ENCODE peak calls at places on chromosome 6, in nine cellular contexts. B, G, C, P, D, O, M, V and R are unnamed samples.

GRCh38 chr6:17417817-17418216 is 24.4 kb downstream of the CAP2 start:
- DNase-seq in B (peak), G (no peak), C (no peak), P (no peak), D (peak), O (peak), M (no peak), V (no peak), R (peak)

GRCh38 chr6:6987749-6988148 is 120.0 kb upstream of the RREB1 start:
- DNase-seq in B (peak), G (no peak), C (no peak), P (no peak), D (no peak), O (no peak), M (no peak), V (no peak), R (no peak)

GRCh38 chr6:14664112-14664592 is 546.6 kb downstream of the CD83 start:
- DNase-seq in B (no peak), G (no peak), C (no peak), P (no peak), D (peak), O (no peak), M (no peak), V (no peak), R (no peak)

GRCh38 chr6:156976144-156977088 is 199.2 kb downstream of the ARID1B start:
- DNase-seq in B (no peak), G (no peak), C (peak), P (no peak), D (peak), O (no peak), M (no peak), V (no peak), R (no peak)

GRCh38 chr6:94478178-94479140 is 1059.1 kb upstream of the EPHA7 start:
- DNase-seq in B (no peak), G (no peak), C (peak), P (no peak), D (no peak), O (no peak), M (no peak), V (no peak), R (no peak)

GRCh38 chr6:23180504-23181293 is 611.3 kb downstream of the HDGFL1 start:
- DNase-seq in B (peak), G (no peak), C (peak), P (no peak), D (peak), O (peak), M (no peak), V (no peak), R (no peak)

GRCh38 chr6:161598896-161599295 is 325.0 kb upstream of the AGPAT4 start:
- DNase-seq in B (no peak), G (no peak), C (no peak), P (no peak), D (no peak), O (no peak), M (no peak), V (no peak), R (no peak)

GRCh38 chr6:42158011-42158410 is 15.2 kb upstream of the GUCA1A start:
- DNase-seq in B (no peak), G (no peak), C (no peak), P (no peak), D (peak), O (peak), M (no peak), V (no peak), R (no peak)

GRCh38 chr6:41374618-41375590 is 39.5 kb downstream of the NCR2 start:
- DNase-seq in B (peak), G (no peak), C (no peak), P (no peak), D (no peak), O (no peak), M (no peak), V (no peak), R (peak)

GRCh38 chr6:163741743-163742363 is 327.3 kb downstream of the QKI start:
- DNase-seq in B (no peak), G (no peak), C (no peak), P (no peak), D (no peak), O (no peak), M (no peak), V (no peak), R (no peak)

GRCh38 chr6:10597499-10598001 is 76.4 kb downstream of the GCNT2 start:
- DNase-seq in B (no peak), G (no peak), C (no peak), P (no peak), D (no peak), O (no peak), M (no peak), V (no peak), R (no peak)

GRCh38 chr6:3072798-3073197 is 4.5 kb downstream of the RIPK1 start:
- DNase-seq in B (no peak), G (no peak), C (no peak), P (no peak), D (no peak), O (no peak), M (no peak), V (no peak), R (no peak)

GRCh38 chr6:48664850-48665249 is 553.9 kb upstream of the PTCHD4 start:
- DNase-seq in B (no peak), G (no peak), C (no peak), P (no peak), D (peak), O (peak), M (no peak), V (no peak), R (no peak)

GRCh38 chr6:157045831-157046454 is 268.8 kb downstream of the ARID1B start:
- DNase-seq in B (peak), G (no peak), C (peak), P (no peak), D (peak), O (peak), M (no peak), V (no peak), R (no peak)

GRCh38 chr6:169921853-169922779 is 170.7 kb downstream of the ERMARD start:
- DNase-seq in B (no peak), G (no peak), C (no peak), P (no peak), D (peak), O (no peak), M (no peak), V (no peak), R (no peak)

GRCh38 chr6:41779336-41779735 is 364 bp downstream of the FRS3 start:
- DNase-seq in B (no peak), G (no peak), C (no peak), P (no peak), D (no peak), O (no peak), M (no peak), V (no peak), R (no peak)

GRCh38 chr6:52992980-52993379 is 2.1 kb downstream of the GSTA4 start:
- DNase-seq in B (no peak), G (no peak), C (no peak), P (no peak), D (peak), O (peak), M (no peak), V (no peak), R (no peak)

GRCh38 chr6:53179961-53180651 is 31.5 kb upstream of the GCM1 start:
- DNase-seq in B (no peak), G (no peak), C (no peak), P (no peak), D (peak), O (peak), M (peak), V (no peak), R (no peak)

GRCh38 chr6:158043586-158044524 is 62.2 kb downstream of the SYNJ2 start:
- DNase-seq in B (no peak), G (no peak), C (no peak), P (no peak), D (no peak), O (no peak), M (no peak), V (no peak), R (no peak)

GRCh38 chr6:14828146-14828705 is 417.6 kb upstream of the JARID2 start:
- DNase-seq in B (no peak), G (no peak), C (no peak), P (no peak), D (no peak), O (no peak), M (no peak), V (no peak), R (no peak)

GRCh38 chr6:137218473-137218916 is 690 bp downstream of the IFNGR1 start:
- DNase-seq in B (peak), G (no peak), C (peak), P (peak), D (peak), O (peak), M (peak), V (no peak), R (no peak)

GRCh38 chr6:167742719-167743303 is 83.9 kb upstream of the AFDN start:
- DNase-seq in B (no peak), G (no peak), C (peak), P (no peak), D (peak), O (no peak), M (no peak), V (no peak), R (no peak)

GRCh38 chr6:46490425-46491200 is 636 bp downstream of the RCAN2 start:
- DNase-seq in B (peak), G (peak), C (peak), P (no peak), D (no peak), O (no peak), M (no peak), V (no peak), R (peak)

GRCh38 chr6:158399040-158399700 is 86.9 kb downstream of the TULP4 start:
- DNase-seq in B (no peak), G (no peak), C (no peak), P (no peak), D (no peak), O (no peak), M (no peak), V (no peak), R (no peak)

GRCh38 chr6:169738972-169739529 is 12.3 kb downstream of the DYNLT2 start:
- DNase-seq in B (no peak), G (no peak), C (no peak), P (no peak), D (no peak), O (no peak), M (no peak), V (no peak), R (no peak)

GRCh38 chr6:51868591-51869355 is 218.6 kb downstream of the PKHD1 start:
- DNase-seq in B (no peak), G (no peak), C (no peak), P (no peak), D (no peak), O (no peak), M (no peak), V (no peak), R (no peak)

GRCh38 chr6:11744753-11745152 is 33.9 kb downstream of the ADTRP start:
- DNase-seq in B (no peak), G (no peak), C (no peak), P (peak), D (peak), O (peak), M (no peak), V (no peak), R (no peak)